ENCODE peak calls at places on chromosomes 4 and X, in six cellular contexts. P is effector CD4-positive, alpha-beta T cell; K is GM04503; F is globus pallidus; Z is activated CD4-positive, CD25-positive, alpha-beta regulatory T cell; N is RPMI8226. Y is an unnamed sample.

GRCh38 chr4:141680060-141680459 is 43.7 kb downstream of the IL15 start:
- DNase-seq in K (no peak), Z (no peak), F (no peak), P (no peak), N (no peak), Y (no peak)

GRCh38 chrX:37883196-37883595 is 35.8 kb upstream of the DYNLT3 start:
- DNase-seq in K (no peak), F (no peak), Z (no peak), N (no peak), P (no peak), Y (no peak)

GRCh38 chr4:37653601-37654000 is 32.6 kb downstream of the RELL1 start:
- DNase-seq in P (no peak), N (peak), K (no peak), F (no peak), Z (no peak), Y (no peak)

GRCh38 chr4:153174821-153175567 is 29.2 kb upstream of the TRIM2 start:
- DNase-seq in K (no peak), P (no peak), F (no peak), Z (no peak), N (no peak), Y (no peak)

GRCh38 chr4:25065451-25065850 is 34.7 kb upstream of the LGI2 start:
- DNase-seq in F (no peak), N (no peak), P (no peak), Z (no peak), K (no peak), Y (no peak)

GRCh38 chr4:183191630-183192029 is 92.6 kb downstream of the WWC2 start:
- DNase-seq in K (no peak), P (no peak), Z (no peak), N (no peak), F (no peak), Y (no peak)

GRCh38 chr4:163495900-163496299 is 1.4 kb downstream of the TMA16 start:
- DNase-seq in N (peak), K (no peak), Z (no peak), F (no peak), P (no peak), Y (no peak)

GRCh38 chr4:120066182-120066524 is 495 bp downstream of the MAD2L1 start:
- DNase-seq in P (no peak), Z (no peak), F (no peak), N (peak), K (no peak), Y (no peak)

GRCh38 chr4:99024481-99025275 is 29.2 kb downstream of the METAP1 start:
- DNase-seq in K (no peak), Z (no peak), F (no peak), N (no peak), P (no peak), Y (no peak)

GRCh38 chr4:7199771-7200441 is 7.6 kb downstream of the SORCS2 start:
- DNase-seq in F (no peak), N (no peak), P (no peak), K (no peak), Z (no peak), Y (no peak)

GRCh38 chr4:140568507-140569306 is at the start of gene UCP1:
- DNase-seq in P (no peak), K (no peak), N (no peak), F (no peak), Z (no peak), Y (no peak)

GRCh38 chr4:86329431-86329830 is 30.4 kb downstream of the MAPK10 start:
- DNase-seq in F (no peak), Z (no peak), K (no peak), N (no peak), P (no peak), Y (no peak)

GRCh38 chr4:169266661-169267060 is 4.1 kb downstream of the SH3RF1 start:
- DNase-seq in N (no peak), P (no peak), K (no peak), F (no peak), Z (no peak), Y (no peak)

GRCh38 chr4:73836373-73837269 is at the start of gene CXCL6:
- DNase-seq in N (peak), K (no peak), Z (no peak), F (no peak), P (no peak), Y (no peak)

GRCh38 chr4:61462451-61463326 is 262.6 kb downstream of the ADGRL3 start:
- DNase-seq in Z (no peak), P (no peak), N (no peak), F (no peak), K (no peak), Y (no peak)

GRCh38 chr4:46016306-46016705 is 107.5 kb downstream of the GABRG1 start:
- DNase-seq in N (no peak), P (no peak), Z (no peak), K (no peak), F (no peak), Y (no peak)

GRCh38 chr4:127015616-127016015 is 617.1 kb upstream of the INTU start:
- DNase-seq in Z (no peak), F (no peak), K (no peak), P (no peak), N (no peak), Y (no peak)

GRCh38 chrX:153537526-153538295 is 20.3 kb downstream of the ATP2B3 start:
- DNase-seq in N (no peak), K (no peak), Z (no peak), F (no peak), P (no peak), Y (no peak)

GRCh38 chrX:9171841-9172240 is 137.9 kb upstream of the FAM9B start:
- DNase-seq in N (no peak), Z (no peak), F (no peak), K (peak), P (no peak), Y (no peak)

GRCh38 chr4:35182451-35182850 is 1061.9 kb downstream of the ARAP2 start:
- DNase-seq in Z (no peak), P (no peak), K (no peak), N (no peak), F (no peak), Y (no peak)

GRCh38 chrX:104376937-104377336 is 122.2 kb upstream of the ESX1 start:
- DNase-seq in P (no peak), Z (no peak), N (no peak), K (no peak), F (no peak), Y (no peak)

Y was measured in gastrocnemius medialis.